ENCODE peak calls at places on chromosomes 7 and 10, in nine cellular contexts. O is psoas muscle; D is NCI-H2081 treated with DMSO at 0.1 percent for 48 hours; T is AG08395; X is iris pigment epithelial cell; E is brain pericyte; Z is RWPE1; N is effector memory CD4-positive, alpha-beta T cell; R is activated T-cell treated with anti-CD3 and anti-CD28 coated beads, Interleukin-2, amount 50 U/mL, for 48 hours. I is an unnamed sample.
A peak's percentile ranks its signal among the peaks of the same experiment; 100 is the strongest.

GRCh38 chr10:86512137-86512536 is 9.5 kb downstream of the WAPL start:
- DNase-seq in O (no peak), D (no peak), T (no peak), X (no peak), E (no peak), Z (no peak), N (no peak), R (no peak), I (no peak)

GRCh38 chr7:79664884-79665676 is 211.6 kb upstream of the MAGI2 start:
- DNase-seq in O (no peak), D (no peak), T (no peak), X (no peak), E (no peak), Z (no peak), N (no peak), R (no peak), I (no peak)

GRCh38 chr7:102306916-102307677 is 20.4 kb downstream of the SH2B2 start:
- DNase-seq in O (peak; percentile 90), D (no peak), T (peak; percentile 35), X (peak; percentile 62), E (peak; percentile 88), Z (no peak), N (no peak), R (peak; percentile 54), I (peak; percentile 46)

GRCh38 chr7:2138146-2138765 is 94.5 kb downstream of the MAD1L1 start:
- DNase-seq in O (no peak), D (no peak), T (no peak), X (no peak), E (no peak), Z (no peak), N (no peak), R (peak; percentile 69), I (no peak)

GRCh38 chr7:121269798-121270197 is 59.0 kb upstream of the WNT16 start:
- DNase-seq in O (no peak), D (no peak), T (no peak), X (no peak), E (no peak), Z (no peak), N (no peak), R (no peak), I (no peak)

GRCh38 chr7:24361001-24361400 is 77.0 kb downstream of the NPY start:
- DNase-seq in O (no peak), D (no peak), T (no peak), X (no peak), E (no peak), Z (no peak), N (no peak), R (no peak), I (no peak)

GRCh38 chr7:135558337-135558767 is 635 bp downstream of the NUP205 start:
- DNase-seq in O (peak; percentile 63), D (peak; percentile 51), T (peak; percentile 76), X (peak; percentile 61), E (peak; percentile 12), Z (peak; percentile 66), N (peak; percentile 58), R (peak; percentile 82), I (peak; percentile 85)

GRCh38 chr10:113880236-113880635 is 25.8 kb downstream of the NHLRC2 start:
- DNase-seq in O (no peak), D (no peak), T (no peak), X (peak; percentile 73), E (no peak), Z (peak; percentile 28), N (no peak), R (no peak), I (no peak)

GRCh38 chr7:2954433-2954853 is 89.2 kb downstream of the CARD11 start:
- DNase-seq in O (no peak), D (no peak), T (no peak), X (no peak), E (no peak), Z (no peak), N (no peak), R (peak; percentile 68), I (no peak)

GRCh38 chr7:67484244-67484751 is 487.7 kb downstream of the TYW1 start:
- DNase-seq in O (peak; percentile 55), D (peak; percentile 39), T (peak; percentile 76), X (peak; percentile 61), E (no peak), Z (peak; percentile 64), N (no peak), R (peak; percentile 25), I (peak; percentile 38)

GRCh38 chr7:139840776-139841175 is 11.7 kb downstream of the TBXAS1 start:
- DNase-seq in O (no peak), D (no peak), T (no peak), X (no peak), E (no peak), Z (no peak), N (no peak), R (no peak), I (no peak)

GRCh38 chr10:103905441-103905840 is 12.5 kb downstream of the STN1 start:
- DNase-seq in O (no peak), D (no peak), T (no peak), X (no peak), E (no peak), Z (no peak), N (no peak), R (no peak), I (no peak)

GRCh38 chr7:49800031-49800430 is 26.6 kb downstream of the VWC2 start:
- DNase-seq in O (no peak), D (no peak), T (no peak), X (no peak), E (no peak), Z (no peak), N (no peak), R (no peak), I (no peak)

GRCh38 chr7:159030490-159031134 is 114.1 kb downstream of the VIPR2 start:
- DNase-seq in O (peak; percentile 84), D (no peak), T (no peak), X (peak; percentile 22), E (no peak), Z (peak; percentile 4), N (no peak), R (peak; percentile 36), I (peak; percentile 29)

GRCh38 chr10:99708428-99709010 is 23.4 kb downstream of the COX15 start:
- DNase-seq in O (no peak), D (no peak), T (peak; percentile 8), X (no peak), E (no peak), Z (no peak), N (no peak), R (no peak), I (no peak)

GRCh38 chr7:101401390-101402080 is 38.9 kb downstream of the COL26A1 start:
- DNase-seq in O (no peak), D (no peak), T (no peak), X (no peak), E (no peak), Z (no peak), N (no peak), R (no peak), I (no peak)

GRCh38 chr7:46072722-46073121 is 151.7 kb upstream of the IGFBP3 start:
- DNase-seq in O (no peak), D (no peak), T (no peak), X (peak; percentile 48), E (peak; percentile 21), Z (no peak), N (no peak), R (no peak), I (peak; percentile 51)

GRCh38 chr7:64602086-64602485 is 39.2 kb upstream of the ZNF680 start:
- DNase-seq in O (no peak), D (no peak), T (no peak), X (peak; percentile 70), E (no peak), Z (no peak), N (no peak), R (no peak), I (no peak)

GRCh38 chr10:69913586-69913985 is 111.9 kb downstream of the COL13A1 start:
- DNase-seq in O (no peak), D (no peak), T (no peak), X (no peak), E (no peak), Z (no peak), N (no peak), R (no peak), I (no peak)

GRCh38 chr7:48904975-48905374 is 19.4 kb upstream of the CDC14C start:
- DNase-seq in O (no peak), D (no peak), T (no peak), X (peak; percentile 4), E (no peak), Z (no peak), N (no peak), R (no peak), I (no peak)

GRCh38 chr7:44327981-44328380 is 2.6 kb upstream of the CAMK2B start:
- DNase-seq in O (no peak), D (no peak), T (no peak), X (no peak), E (no peak), Z (no peak), N (no peak), R (no peak), I (no peak)

GRCh38 chr10:48238826-48239520 is 35.5 kb downstream of the FRMPD2 start:
- DNase-seq in O (no peak), D (no peak), T (no peak), X (no peak), E (no peak), Z (no peak), N (no peak), R (no peak), I (no peak)

GRCh38 chr10:25575343-25575742 is 358.7 kb upstream of the MYO3A start:
- DNase-seq in O (no peak), D (no peak), T (no peak), X (no peak), E (no peak), Z (no peak), N (no peak), R (no peak), I (no peak)

GRCh38 chr10:122192142-122192541 is 79.0 kb upstream of the BTBD16 start:
- DNase-seq in O (no peak), D (no peak), T (no peak), X (no peak), E (no peak), Z (no peak), N (no peak), R (no peak), I (no peak)

I was measured in MCF 10A.